ENCODE peak calls at places on chromosomes 3 and 15, in ten cellular contexts. Y, Z, T, R, Q, G, S, V, E and M are unnamed samples.

GRCh38 chr3:59237121-59237520 is 187.3 kb upstream of the CFAP20DC start:
- DNase-seq in Y (no peak), Z (no peak), T (no peak), R (no peak), Q (peak; percentile 79), G (no peak), S (no peak), V (no peak), E (no peak), M (no peak)

GRCh38 chr3:12440927-12441326 is 43.4 kb upstream of the TSEN2 start:
- DNase-seq in Y (peak; percentile 60), Z (no peak), T (peak; percentile 77), R (no peak), Q (no peak), G (no peak), S (no peak), V (no peak), E (peak; percentile 37), M (no peak)

GRCh38 chr3:124839896-124840295 is 47.3 kb downstream of the ITGB5 start:
- DNase-seq in Y (no peak), Z (no peak), T (no peak), R (no peak), Q (no peak), G (no peak), S (no peak), V (no peak), E (no peak), M (no peak)

GRCh38 chr3:46656778-46657556 is 36.5 kb downstream of the ALS2CL start:
- DNase-seq in Y (no peak), Z (no peak), T (no peak), R (no peak), Q (no peak), G (no peak), S (peak; percentile 56), V (peak; percentile 79), E (no peak), M (no peak)

GRCh38 chr3:187719628-187720336 is 17.4 kb upstream of the RTP2 start:
- DNase-seq in Y (no peak), Z (no peak), T (peak; percentile 92), R (no peak), Q (no peak), G (no peak), S (no peak), V (peak; percentile 82), E (no peak), M (no peak)

GRCh38 chr15:90209591-90209990 is 8.5 kb downstream of the SEMA4B start:
- DNase-seq in Y (no peak), Z (peak; percentile 41), T (no peak), R (no peak), Q (peak; percentile 44), G (no peak), S (no peak), V (no peak), E (peak; percentile 12), M (no peak)

GRCh38 chr15:45373961-45374360 is 4.4 kb downstream of the GATM start:
- DNase-seq in Y (no peak), Z (no peak), T (no peak), R (no peak), Q (no peak), G (no peak), S (no peak), V (no peak), E (no peak), M (no peak)

GRCh38 chr3:11820540-11821041 is 26.1 kb downstream of the TAMM41 start:
- DNase-seq in Y (no peak), Z (peak; percentile 45), T (no peak), R (no peak), Q (peak; percentile 47), G (no peak), S (peak; percentile 72), V (no peak), E (no peak), M (no peak)

GRCh38 chr3:194137314-194138097 is 1.6 kb downstream of the HES1 start:
- DNase-seq in Y (peak; percentile 79), Z (peak; percentile 67), T (peak; percentile 89), R (no peak), Q (peak; percentile 65), G (peak; percentile 33), S (no peak), V (peak; percentile 83), E (peak; percentile 83), M (peak; percentile 90)

GRCh38 chr15:91559066-91559465 is 294.4 kb upstream of the SLCO3A1 start:
- DNase-seq in Y (no peak), Z (no peak), T (no peak), R (no peak), Q (no peak), G (no peak), S (no peak), V (no peak), E (no peak), M (no peak)

GRCh38 chr3:158091526-158091925 is 14.7 kb downstream of the SHOX2 start:
- DNase-seq in Y (no peak), Z (no peak), T (no peak), R (no peak), Q (no peak), G (no peak), S (peak; percentile 88), V (no peak), E (no peak), M (no peak)